ENCODE peak calls at places on chromosomes 5 and 9, in five cellular contexts. Q, Y, I, E and S are unnamed samples.
A peak's percentile ranks its signal among the peaks of the same experiment; 100 is the strongest.

GRCh38 chr5:151694035-151694485 is 7.3 kb upstream of the SPARC start:
- DNase-seq in Q (no peak), Y (no peak), I (no peak), E (no peak), S (no peak)

GRCh38 chr5:114393159-114393558 is 31.3 kb downstream of the KCNN2 start:
- DNase-seq in Q (no peak), Y (no peak), I (no peak), E (no peak), S (no peak)

GRCh38 chr9:18149457-18150011 is 324.4 kb upstream of the ADAMTSL1 start:
- DNase-seq in Q (no peak), Y (no peak), I (peak; percentile 8), E (no peak), S (no peak)

GRCh38 chr9:137621131-137621757 is 2.4 kb downstream of the EHMT1 start:
- DNase-seq in Q (no peak), Y (no peak), I (no peak), E (no peak), S (no peak)

GRCh38 chr9:93682155-93682968 is 106.0 kb downstream of the PHF2 start:
- DNase-seq in Q (peak; percentile 60), Y (peak; percentile 70), I (peak; percentile 23), E (peak; percentile 58), S (peak; percentile 75)

GRCh38 chr9:100355561-100355960 is 2.8 kb upstream of the TEX10 start:
- DNase-seq in Q (no peak), Y (no peak), I (no peak), E (no peak), S (no peak)

GRCh38 chr5:39412995-39413394 is 11.8 kb downstream of the DAB2 start:
- DNase-seq in Q (no peak), Y (no peak), I (no peak), E (no peak), S (no peak)

GRCh38 chr5:39501403-39501802 is 76.6 kb upstream of the DAB2 start:
- DNase-seq in Q (peak; percentile 52), Y (no peak), I (peak; percentile 90), E (no peak), S (peak; percentile 81)

GRCh38 chr9:3794005-3794404 is 268.2 kb upstream of the RFX3 start:
- DNase-seq in Q (no peak), Y (no peak), I (peak; percentile 15), E (peak; percentile 80), S (no peak)

GRCh38 chr9:27383524-27383923 is 86.6 kb upstream of the EQTN start:
- DNase-seq in Q (no peak), Y (no peak), I (no peak), E (no peak), S (no peak)

GRCh38 chr5:956941-957729 is 51.5 kb upstream of the NKD2 start:
- DNase-seq in Q (no peak), Y (no peak), I (peak; percentile 90), E (no peak), S (no peak)

GRCh38 chr5:79243224-79243623 is 7.3 kb downstream of the JMY start:
- DNase-seq in Q (no peak), Y (no peak), I (no peak), E (no peak), S (no peak)

GRCh38 chr5:79237735-79238560 is 2.0 kb downstream of the JMY start:
- DNase-seq in Q (no peak), Y (no peak), I (no peak), E (no peak), S (no peak)

GRCh38 chr5:79241535-79241979 is 5.6 kb downstream of the JMY start:
- DNase-seq in Q (no peak), Y (no peak), I (peak; percentile 64), E (no peak), S (no peak)

GRCh38 chr5:79240561-79240960 is 4.6 kb downstream of the JMY start:
- DNase-seq in Q (no peak), Y (no peak), I (no peak), E (no peak), S (no peak)

GRCh38 chr5:79242242-79243039 is 6.5 kb downstream of the JMY start:
- DNase-seq in Q (no peak), Y (no peak), I (no peak), E (no peak), S (no peak)
- H3K4me1 ChIP-seq in Q (peaks cover 74% of the 10 kb centered on the region), Y (no peaks in the 10 kb centered on the region), I (peaks cover 3% of the 10 kb centered on the region), E (no peaks in the 10 kb centered on the region), S (peaks cover 21% of the 10 kb centered on the region)

DNA sequence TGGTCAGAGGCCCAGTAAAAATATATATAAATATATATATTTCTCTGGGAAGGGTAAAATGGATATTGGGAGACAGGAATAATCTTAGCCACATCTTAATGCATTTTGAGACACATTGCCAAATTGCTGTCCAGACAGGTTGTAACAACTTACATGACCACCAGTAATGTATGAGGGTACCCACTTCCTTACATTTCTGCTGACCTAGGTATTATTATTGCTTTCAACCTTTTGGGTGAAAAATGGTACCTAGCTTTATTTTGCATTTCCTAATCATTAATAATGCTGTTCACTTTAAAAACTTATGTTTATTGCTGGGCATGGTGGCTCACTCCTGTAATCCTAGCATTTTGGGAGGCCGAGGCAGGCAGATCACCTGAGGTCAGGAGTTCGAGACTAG is 61.5 kb downstream of the MEGF10 start:
- DNase-seq in Q (no peak), Y (no peak), I (no peak), E (no peak), S (no peak)
- H3K4me3 ChIP-seq in Q (no peak overlapping the region), Y (no peak overlapping the region), I (no peak overlapping the region), E (no peak overlapping the region), S (no peak overlapping the region)

DNA sequence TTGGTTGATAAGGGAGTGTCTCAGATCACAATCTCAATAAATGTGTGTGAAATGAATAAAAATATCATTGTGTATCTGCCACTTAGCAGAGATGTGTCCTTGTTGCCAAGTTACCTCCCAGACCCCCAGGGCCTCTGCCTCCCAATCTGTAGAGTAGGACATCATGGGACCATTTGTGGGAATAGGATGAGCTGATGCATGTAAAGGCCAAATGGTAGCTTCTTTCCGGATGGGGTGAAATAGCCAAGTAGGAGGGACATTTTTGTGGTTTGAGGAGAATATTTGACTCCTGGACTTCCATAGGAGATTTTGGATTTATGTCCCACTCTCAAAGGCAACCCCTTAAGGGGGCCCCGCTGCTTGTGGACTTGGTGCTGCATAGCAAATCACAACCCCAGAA is 82.6 kb upstream of the HRH2 start:
- DNase-seq in Q (no peak), Y (no peak), I (no peak), E (no peak), S (no peak)
- H3K27me3 ChIP-seq in Q (peaks cover 4% of the 10 kb centered on the region), Y (peaks cover 42% of the 10 kb centered on the region), I (no peaks in the 10 kb centered on the region), E (no peaks in the 10 kb centered on the region), S (no peaks in the 10 kb centered on the region)

DNA sequence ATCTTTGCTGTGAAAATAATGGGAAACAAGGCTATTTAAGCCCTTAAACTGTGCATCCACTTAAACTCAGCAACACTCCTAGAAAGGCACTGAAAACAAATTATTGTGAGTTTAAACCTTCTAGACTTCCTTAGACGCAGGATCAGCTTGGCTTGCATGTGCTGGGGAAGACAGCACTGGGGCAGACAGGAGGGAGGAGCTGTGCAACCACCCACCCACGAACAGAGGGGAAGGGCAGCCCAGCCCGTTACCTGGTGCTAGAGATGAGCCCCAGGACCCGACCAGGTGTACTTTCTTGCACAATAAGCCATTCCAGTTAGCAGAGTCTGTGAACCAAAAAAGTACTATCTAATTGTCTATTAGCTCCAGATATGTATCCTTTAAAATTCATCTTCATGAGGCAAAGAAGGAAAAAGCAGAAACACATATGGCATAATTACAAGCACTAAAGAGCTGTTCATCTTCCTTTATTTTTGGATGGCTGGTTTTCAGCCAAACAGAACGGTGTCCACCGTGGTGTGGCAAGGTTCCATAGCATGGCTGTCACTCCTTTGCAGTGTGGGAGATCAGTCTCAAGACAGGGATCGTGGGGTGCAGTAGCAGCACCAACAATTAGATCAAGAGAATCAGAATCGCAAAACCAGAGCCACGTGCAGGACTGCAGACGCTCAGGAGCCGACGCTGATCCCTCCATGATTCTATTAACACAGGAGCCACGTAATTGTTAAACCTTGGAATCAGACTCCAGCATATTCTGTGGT is 79.6 kb downstream of the SEMA4D start:
- DNase-seq in Q (no peak), Y (no peak), I (no peak), E (no peak), S (no peak)
- H3K4me1 ChIP-seq in Q (peaks cover 31% of the 10 kb centered on the region), Y (no peaks in the 10 kb centered on the region), I (peaks cover 14% of the 10 kb centered on the region), E (peaks cover 2% of the 10 kb centered on the region), S (no peaks in the 10 kb centered on the region)

GRCh38 chr5:167358868-167359492 is 932.5 kb upstream of the WWC1 start:
- DNase-seq in Q (no peak), Y (no peak), I (no peak), E (no peak), S (no peak)
- H3K4me3 ChIP-seq in Q (no peak overlapping the region), Y (no peak overlapping the region), I (no peak overlapping the region), E (no peak overlapping the region), S (no peak overlapping the region)

DNA sequence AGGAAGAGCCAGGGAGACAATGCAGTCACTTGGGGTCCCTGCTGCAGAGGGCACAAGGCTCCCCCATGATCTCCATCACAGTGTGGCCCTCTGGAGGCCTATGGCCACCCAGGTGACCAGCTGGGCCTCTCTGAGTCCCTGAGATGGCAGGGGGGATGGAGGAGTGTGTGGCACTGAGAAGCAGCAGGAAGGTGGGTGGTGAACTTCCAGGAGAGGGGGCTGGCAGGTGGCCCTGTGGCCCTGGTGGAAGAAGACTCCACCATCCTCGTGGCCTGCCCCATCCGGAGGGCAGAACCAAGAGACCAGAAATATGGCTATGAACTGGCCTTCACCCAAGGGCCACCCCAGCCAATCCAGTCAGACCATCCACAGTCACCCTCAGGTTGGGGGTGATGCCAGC is 31.7 kb upstream of the AFAP1L1 start:
- DNase-seq in Q (no peak), Y (no peak), I (no peak), E (no peak), S (no peak)
- H3K27me3 ChIP-seq in Q (no peaks in the 10 kb centered on the region), Y (no peaks in the 10 kb centered on the region), I (no peaks in the 10 kb centered on the region), E (peaks cover 9% of the 10 kb centered on the region), S (no peaks in the 10 kb centered on the region)

GRCh38 chr5:139686356-139686918 is 38.3 kb downstream of the CXXC5 start:
- DNase-seq in Q (no peak), Y (no peak), I (no peak), E (no peak), S (no peak)
- H3K4me1 ChIP-seq in Q (peaks cover 78% of the 10 kb centered on the region), Y (peaks cover 15% of the 10 kb centered on the region), I (peaks cover 17% of the 10 kb centered on the region), E (peaks cover 44% of the 10 kb centered on the region), S (peaks cover 28% of the 10 kb centered on the region)

GRCh38 chr5:11230890-11231289 is 469.9 kb upstream of the DAP start:
- DNase-seq in Q (no peak), Y (no peak), I (no peak), E (no peak), S (no peak)

GRCh38 chr5:11239261-11239660 is 478.2 kb upstream of the DAP start:
- DNase-seq in Q (no peak), Y (no peak), I (no peak), E (no peak), S (no peak)

DNA sequence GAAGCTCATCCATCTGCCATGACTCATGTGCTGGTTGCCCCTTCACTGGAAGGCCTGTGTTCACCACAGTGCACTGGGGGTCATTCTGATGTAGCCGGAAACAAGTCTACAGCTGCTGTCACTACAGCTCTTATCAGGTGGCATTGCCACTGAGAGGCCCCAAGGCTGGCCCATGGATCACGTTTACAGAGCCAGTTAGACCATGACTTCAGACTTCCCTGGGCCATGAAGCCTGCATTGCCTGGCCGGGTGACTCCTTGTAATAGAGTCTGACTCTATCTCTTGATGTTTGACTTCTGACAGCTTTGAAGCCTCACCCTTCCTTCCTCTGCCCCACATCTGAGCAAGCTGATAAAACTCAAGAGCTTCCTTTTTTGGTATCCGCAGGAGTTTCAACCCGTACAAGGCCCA is 473.5 kb upstream of the DAP start:
- DNase-seq in Q (peak; percentile 15), Y (no peak), I (no peak), E (no peak), S (no peak)
- H3K4me3 ChIP-seq in Q (no peak overlapping the region), Y (no peak overlapping the region), I (no peak overlapping the region), E (no peak overlapping the region), S (no peak overlapping the region)